ENCODE peak calls at places on chromosomes 3 and 15, in six cellular contexts. R is glutamatergic neuron, W is BE2C, V is AG20443, Z is GM23248, O is heart left ventricle. C is an unnamed sample.

GRCh38 chr3:138434875-138435772 is 708 bp downstream of the ESYT3 start:
- DNase-seq in R (peak), W (no peak), V (peak), Z (peak), O (no peak), C (no peak)

GRCh38 chr15:43505723-43506122 is 11.7 kb upstream of the MAP1A start:
- DNase-seq in R (no peak), W (no peak), V (no peak), Z (peak), O (no peak), C (no peak)

GRCh38 chr3:136819784-136820640 is 1.1 kb downstream of the SLC35G2 start:
- DNase-seq in R (peak), W (peak), V (peak), Z (peak), O (peak), C (peak)

GRCh38 chr3:169772530-169772950 is 656 bp upstream of the MYNN start:
- DNase-seq in R (peak), W (peak), V (peak), Z (peak), O (peak), C (peak)

GRCh38 chr15:67135494-67135893 is 70.1 kb downstream of the SMAD3 start:
- DNase-seq in R (no peak), W (no peak), V (peak), Z (peak), O (no peak), C (no peak)

GRCh38 chr3:169387751-169388696 is 275.5 kb downstream of the MECOM start:
- DNase-seq in R (no peak), W (no peak), V (peak), Z (peak), O (peak), C (peak)

GRCh38 chr3:111594205-111594604 is 941 bp downstream of the ZBED2 start:
- DNase-seq in R (no peak), W (no peak), V (peak), Z (peak), O (no peak), C (no peak)

GRCh38 chr15:66650433-66650832 is 51.6 kb upstream of the SMAD6 start:
- DNase-seq in R (no peak), W (no peak), V (peak), Z (peak), O (peak), C (peak)

GRCh38 chr3:13179181-13179580 is 106.0 kb upstream of the IQSEC1 start:
- DNase-seq in R (no peak), W (no peak), V (no peak), Z (no peak), O (no peak), C (no peak)

GRCh38 chr3:46675843-46676567 is 17.5 kb downstream of the ALS2CL start:
- DNase-seq in R (peak), W (no peak), V (peak), Z (peak), O (no peak), C (no peak)

GRCh38 chr15:43230640-43231115 is 9.9 kb upstream of the EPB42 start:
- DNase-seq in R (no peak), W (no peak), V (peak), Z (peak), O (no peak), C (no peak)

GRCh38 chr3:125643127-125643526 is 47.8 kb upstream of the OSBPL11 start:
- DNase-seq in R (no peak), W (no peak), V (no peak), Z (no peak), O (no peak), C (no peak)

GRCh38 chr3:45979378-45979777 is 16.2 kb downstream of the FYCO1 start:
- DNase-seq in R (no peak), W (no peak), V (no peak), Z (no peak), O (no peak), C (no peak)

GRCh38 chr3:128605091-128606046 is 45.2 kb downstream of the RPN1 start:
- DNase-seq in R (no peak), W (no peak), V (no peak), Z (no peak), O (no peak), C (no peak)

GRCh38 chr15:51721199-51721960 is 16.1 kb downstream of the LYSMD2 start:
- DNase-seq in R (no peak), W (no peak), V (no peak), Z (peak), O (no peak), C (no peak)

GRCh38 chr3:113968986-113969385 is 21.2 kb downstream of the ZDHHC23 start:
- DNase-seq in R (no peak), W (no peak), V (peak), Z (peak), O (no peak), C (no peak)

GRCh38 chr3:125055165-125055912 is 458 bp downstream of the HEG1 start:
- DNase-seq in R (peak), W (peak), V (peak), Z (peak), O (peak), C (peak)

GRCh38 chr15:79212589-79213139 is 69.9 kb upstream of the ANKRD34C start:
- DNase-seq in R (no peak), W (no peak), V (no peak), Z (no peak), O (no peak), C (no peak)

GRCh38 chr3:58350627-58351013 is 17.9 kb downstream of the PXK start:
- DNase-seq in R (no peak), W (no peak), V (no peak), Z (peak), O (no peak), C (no peak)

GRCh38 chr3:25820372-25820771 is 30.5 kb downstream of the OXSM start:
- DNase-seq in R (no peak), W (no peak), V (peak), Z (peak), O (no peak), C (no peak)

GRCh38 chr15:40150163-40150925 is 10.5 kb upstream of the BUB1B start:
- DNase-seq in R (no peak), W (peak), V (peak), Z (peak), O (no peak), C (no peak)

GRCh38 chr3:42101048-42101447 is 9.9 kb downstream of the TRAK1 start:
- DNase-seq in R (no peak), W (no peak), V (peak), Z (peak), O (peak), C (peak)

GRCh38 chr15:73125219-73125618 is 73.0 kb downstream of the NEO1 start:
- DNase-seq in R (no peak), W (no peak), V (no peak), Z (peak), O (no peak), C (no peak)

GRCh38 chr3:171054921-171055320 is 28.4 kb upstream of the SLC2A2 start:
- DNase-seq in R (no peak), W (no peak), V (peak), Z (peak), O (no peak), C (no peak)

GRCh38 chr3:34002569-34003100 is 204.2 kb downstream of the PDCD6IP start:
- DNase-seq in R (no peak), W (no peak), V (no peak), Z (no peak), O (no peak), C (no peak)

GRCh38 chr3:196740476-196741400 is 1.1 kb downstream of the PAK2 start:
- DNase-seq in R (peak), W (peak), V (peak), Z (peak), O (peak), C (peak)

GRCh38 chr3:193396451-193397244 is 18.1 kb upstream of the ATP13A5 start:
- DNase-seq in R (no peak), W (no peak), V (no peak), Z (peak), O (no peak), C (no peak)

GRCh38 chr3:127480196-127480933 is 110.2 kb downstream of the TPRA1 start:
- DNase-seq in R (no peak), W (no peak), V (no peak), Z (no peak), O (no peak), C (no peak)

GRCh38 chr3:100563228-100563627 is 46.2 kb upstream of the ADGRG7 start:
- DNase-seq in R (no peak), W (no peak), V (no peak), Z (no peak), O (no peak), C (no peak)

GRCh38 chr15:80550219-80550909 is 144.7 kb upstream of the ABHD17C start:
- DNase-seq in R (no peak), W (no peak), V (peak), Z (peak), O (no peak), C (no peak)

GRCh38 chr3:18559323-18559972 is 134.3 kb upstream of the SATB1 start:
- DNase-seq in R (peak), W (peak), V (peak), Z (peak), O (peak), C (no peak)

GRCh38 chr3:66195347-66195783 is 25.4 kb upstream of the SLC25A26 start:
- DNase-seq in R (peak), W (peak), V (peak), Z (peak), O (peak), C (no peak)

GRCh38 chr15:40238927-40239591 is at the start of gene PAK6:
- DNase-seq in R (peak), W (peak), V (peak), Z (peak), O (no peak), C (peak)

GRCh38 chr15:85297537-85297936 is 82.9 kb upstream of the AKAP13 start:
- DNase-seq in R (no peak), W (no peak), V (no peak), Z (no peak), O (no peak), C (no peak)

GRCh38 chr15:84859143-84859542 is 25.3 kb upstream of the SLC28A1 start:
- DNase-seq in R (no peak), W (no peak), V (no peak), Z (no peak), O (no peak), C (no peak)

GRCh38 chr3:51982352-51982837 is 940 bp upstream of the ACY1 start:
- DNase-seq in R (no peak), W (peak), V (no peak), Z (peak), O (no peak), C (no peak)

GRCh38 chr15:25849431-25849921 is 13.7 kb downstream of the ATP10A start:
- DNase-seq in R (no peak), W (no peak), V (peak), Z (peak), O (peak), C (no peak)

GRCh38 chr3:196712514-196713413 is 587 bp downstream of the PIGX start:
- DNase-seq in R (no peak), W (no peak), V (peak), Z (peak), O (peak), C (peak)

GRCh38 chr3:134148534-134148933 is 102.1 kb downstream of the RYK start:
- DNase-seq in R (no peak), W (no peak), V (no peak), Z (peak), O (no peak), C (no peak)

GRCh38 chr15:79003896-79004295 is 59.0 kb upstream of the CTSH start:
- DNase-seq in R (no peak), W (no peak), V (no peak), Z (no peak), O (no peak), C (no peak)